ENCODE peak calls at places on chromosomes 1 and 21, in five cellular contexts. One of them, this sample, is unnamed.

GRCh38 chr1:208117410-208117809 is 126.8 kb downstream of the PLXNA2 start:
- DNase-seq in choroid plexus epithelial cell: no peak
- DNase-seq in AG09319: no peak
- DNase-seq in GM12864: no peak
- DNase-seq in mucosa of descending colon: no peak
- DNase-seq in this sample: no peak

GRCh38 chr21:35232545-35233176 is 183.6 kb upstream of the RUNX1 start:
- DNase-seq in choroid plexus epithelial cell: peak; percentile 84
- DNase-seq in AG09319: no peak
- DNase-seq in GM12864: no peak
- DNase-seq in mucosa of descending colon: no peak
- DNase-seq in this sample: no peak

GRCh38 chr1:237237721-237238120 is 195.7 kb downstream of the RYR2 start:
- DNase-seq in choroid plexus epithelial cell: no peak
- DNase-seq in AG09319: no peak
- DNase-seq in GM12864: no peak
- DNase-seq in mucosa of descending colon: no peak
- DNase-seq in this sample: no peak

GRCh38 chr1:107572674-107573205 is 392.2 kb downstream of the VAV3 start:
- DNase-seq in choroid plexus epithelial cell: peak; percentile 54
- DNase-seq in AG09319: no peak
- DNase-seq in GM12864: no peak
- DNase-seq in mucosa of descending colon: no peak
- DNase-seq in this sample: no peak

GRCh38 chr21:44428281-44428942 is 26.9 kb upstream of the LRRC3 start:
- DNase-seq in choroid plexus epithelial cell: no peak
- DNase-seq in AG09319: no peak
- DNase-seq in GM12864: peak; percentile 29
- DNase-seq in mucosa of descending colon: peak; percentile 87
- DNase-seq in this sample: no peak

GRCh38 chr1:204780682-204781081 is 90.0 kb upstream of the NFASC start:
- DNase-seq in choroid plexus epithelial cell: no peak
- DNase-seq in AG09319: no peak
- DNase-seq in GM12864: no peak
- DNase-seq in mucosa of descending colon: no peak
- DNase-seq in this sample: no peak

GRCh38 chr21:33642896-33643657 is 776 bp downstream of the ITSN1 start:
- DNase-seq in choroid plexus epithelial cell: peak; percentile 21
- DNase-seq in AG09319: no peak
- DNase-seq in GM12864: no peak
- DNase-seq in mucosa of descending colon: peak; percentile 51
- DNase-seq in this sample: peak; percentile 31

GRCh38 chr1:106268070-106268469 is 788.4 kb upstream of the PRMT6 start:
- DNase-seq in choroid plexus epithelial cell: peak; percentile 68
- DNase-seq in AG09319: no peak
- DNase-seq in GM12864: no peak
- DNase-seq in mucosa of descending colon: no peak
- DNase-seq in this sample: no peak

GRCh38 chr1:226097866-226098625 is 35.5 kb downstream of the H3-3A start:
- DNase-seq in choroid plexus epithelial cell: peak; percentile 51
- DNase-seq in AG09319: no peak
- DNase-seq in GM12864: no peak
- DNase-seq in mucosa of descending colon: no peak
- DNase-seq in this sample: no peak

GRCh38 chr1:184060316-184060715 is 8.8 kb downstream of the TSEN15 start:
- DNase-seq in choroid plexus epithelial cell: peak; percentile 79
- DNase-seq in AG09319: no peak
- DNase-seq in GM12864: no peak
- DNase-seq in mucosa of descending colon: no peak
- DNase-seq in this sample: no peak

GRCh38 chr1:1779691-1780597 is 1.7 kb upstream of the NADK start:
- DNase-seq in choroid plexus epithelial cell: peak; percentile 72
- DNase-seq in AG09319: no peak
- DNase-seq in GM12864: peak; percentile 86
- DNase-seq in mucosa of descending colon: peak; percentile 79
- DNase-seq in this sample: peak; percentile 82

GRCh38 chr1:232467073-232467760 is 162.7 kb downstream of the SIPA1L2 start:
- DNase-seq in choroid plexus epithelial cell: no peak
- DNase-seq in AG09319: no peak
- DNase-seq in GM12864: no peak
- DNase-seq in mucosa of descending colon: no peak
- DNase-seq in this sample: no peak
- TF ChIP-seq CTCF in choroid plexus epithelial cell: peak; percentile 14
- TF ChIP-seq CTCF in AG09319: no peak
- TF ChIP-seq CTCF in GM12864: no peak
- TF ChIP-seq CTCF in mucosa of descending colon: no peak
- TF ChIP-seq CTCF in this sample: no peak

DNA sequence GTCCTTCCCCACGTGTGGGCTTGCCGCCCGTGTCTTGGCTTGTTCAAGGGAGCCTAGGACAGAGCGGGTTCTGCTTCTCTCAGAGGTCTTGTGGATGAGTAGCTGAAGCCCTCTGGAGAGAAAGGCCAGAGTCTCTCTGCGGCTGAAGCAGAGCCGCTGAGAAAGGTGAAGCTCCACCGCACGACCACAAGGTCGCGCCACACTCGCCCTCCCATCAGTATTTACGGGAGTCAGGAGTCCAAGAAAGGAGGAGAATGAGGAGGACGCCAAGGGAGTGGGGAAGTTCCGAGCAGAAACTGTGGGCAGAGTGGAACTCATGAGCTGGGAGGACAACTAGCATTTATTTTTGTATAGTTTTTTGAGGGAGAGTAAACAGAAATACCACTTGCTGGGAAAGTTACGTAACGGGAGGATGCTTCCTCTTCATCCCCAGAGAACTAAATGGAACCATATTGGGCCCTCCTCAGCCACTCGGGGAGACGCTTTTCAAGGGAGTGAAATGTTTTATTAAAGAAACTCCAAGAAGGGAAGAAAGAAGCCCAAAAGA is 51.6 kb upstream of the HAO2 start:
- DNase-seq in choroid plexus epithelial cell: no peak
- DNase-seq in AG09319: no peak
- DNase-seq in GM12864: no peak
- DNase-seq in mucosa of descending colon: no peak
- DNase-seq in this sample: no peak
- TF ChIP-seq CTCF in choroid plexus epithelial cell: peak; percentile 52
- TF ChIP-seq CTCF in AG09319: peak; percentile 39
- TF ChIP-seq CTCF in GM12864: no peak
- TF ChIP-seq CTCF in mucosa of descending colon: no peak
- TF ChIP-seq CTCF in this sample: no peak

GRCh38 chr21:31266241-31266640 is 77.8 kb downstream of the TIAM1 start:
- DNase-seq in choroid plexus epithelial cell: no peak
- DNase-seq in AG09319: no peak
- DNase-seq in GM12864: no peak
- DNase-seq in mucosa of descending colon: no peak
- DNase-seq in this sample: no peak
- TF ChIP-seq CTCF in choroid plexus epithelial cell: no peak
- TF ChIP-seq CTCF in AG09319: no peak
- TF ChIP-seq CTCF in GM12864: no peak
- TF ChIP-seq CTCF in mucosa of descending colon: no peak
- TF ChIP-seq CTCF in this sample: no peak

DNA sequence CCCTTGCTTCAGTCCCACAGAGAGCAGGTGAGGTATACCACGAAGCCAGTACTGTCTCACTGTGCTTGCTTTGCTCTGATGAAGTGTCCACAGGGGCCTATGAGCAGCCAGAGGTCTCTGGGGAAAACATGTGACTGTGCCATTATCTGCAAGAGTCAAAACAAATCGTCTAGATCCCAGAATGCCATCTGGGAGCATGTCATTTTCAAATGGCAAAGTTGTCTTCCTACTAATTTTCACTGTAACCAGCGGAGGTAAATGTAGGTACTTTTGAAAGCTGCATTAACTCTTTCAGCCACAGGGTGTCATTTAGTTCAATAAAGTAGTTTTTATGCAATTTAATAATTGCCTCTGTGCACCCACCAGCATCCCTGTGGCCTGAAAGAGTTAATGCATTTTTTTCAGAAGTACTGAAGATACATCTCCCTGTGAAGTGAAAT is 173.6 kb upstream of the SGIP1 start:
- DNase-seq in choroid plexus epithelial cell: no peak
- DNase-seq in AG09319: no peak
- DNase-seq in GM12864: no peak
- DNase-seq in mucosa of descending colon: no peak
- DNase-seq in this sample: no peak
- TF ChIP-seq CTCF in choroid plexus epithelial cell: peak; percentile 31
- TF ChIP-seq CTCF in AG09319: no peak
- TF ChIP-seq CTCF in GM12864: peak; percentile 54
- TF ChIP-seq CTCF in mucosa of descending colon: no peak
- TF ChIP-seq CTCF in this sample: peak; percentile 36

This sample was measured in GM10248.